ENCODE peak calls at places on chromosome 2, in nine cellular contexts. One of them, this sample, is unnamed.
A peak's percentile ranks its signal among the peaks of the same experiment; 100 is the strongest.

GRCh38 chr2:28647682-28648081 is 103.9 kb upstream of the PPP1CB start:
- DNase-seq in hepatocyte: no peak
- DNase-seq in left ventricle myocardium inferior: no peak
- DNase-seq in fibroblast of lung: no peak
- DNase-seq in SK-N-SH: no peak
- DNase-seq in spleen: no peak
- DNase-seq in psoas muscle: no peak
- DNase-seq in cardiac muscle cell: no peak
- DNase-seq in heart left ventricle: no peak
- DNase-seq in this sample: no peak

GRCh38 chr2:236252521-236252920 is 11.7 kb downstream of the ASB18 start:
- DNase-seq in cardiac muscle cell: no peak
- DNase-seq in SK-N-SH: no peak
- DNase-seq in fibroblast of lung: no peak
- DNase-seq in heart left ventricle: no peak
- DNase-seq in spleen: no peak
- DNase-seq in hepatocyte: no peak
- DNase-seq in psoas muscle: no peak
- DNase-seq in left ventricle myocardium inferior: no peak
- DNase-seq in this sample: no peak

GRCh38 chr2:165467921-165468320 is 1.6 kb upstream of the CSRNP3 start:
- DNase-seq in heart left ventricle: no peak
- DNase-seq in cardiac muscle cell: no peak
- DNase-seq in left ventricle myocardium inferior: no peak
- DNase-seq in fibroblast of lung: no peak
- DNase-seq in SK-N-SH: no peak
- DNase-seq in psoas muscle: no peak
- DNase-seq in hepatocyte: no peak
- DNase-seq in spleen: no peak
- DNase-seq in this sample: no peak

GRCh38 chr2:120442541-120442922 is 96.6 kb downstream of the INHBB start:
- DNase-seq in hepatocyte: no peak
- DNase-seq in psoas muscle: no peak
- DNase-seq in heart left ventricle: no peak
- DNase-seq in spleen: no peak
- DNase-seq in left ventricle myocardium inferior: no peak
- DNase-seq in cardiac muscle cell: no peak
- DNase-seq in fibroblast of lung: no peak
- DNase-seq in SK-N-SH: no peak
- DNase-seq in this sample: no peak

GRCh38 chr2:44170337-44170736 is 1.7 kb downstream of the PPM1B start:
- DNase-seq in left ventricle myocardium inferior: no peak
- DNase-seq in SK-N-SH: no peak
- DNase-seq in psoas muscle: no peak
- DNase-seq in hepatocyte: peak; percentile 25
- DNase-seq in cardiac muscle cell: peak; percentile 54
- DNase-seq in heart left ventricle: no peak
- DNase-seq in fibroblast of lung: peak; percentile 45
- DNase-seq in spleen: no peak
- DNase-seq in this sample: no peak

GRCh38 chr2:190340369-190340768 is 3.0 kb upstream of the INPP1 start:
- DNase-seq in spleen: no peak
- DNase-seq in cardiac muscle cell: no peak
- DNase-seq in psoas muscle: no peak
- DNase-seq in hepatocyte: no peak
- DNase-seq in SK-N-SH: no peak
- DNase-seq in fibroblast of lung: peak; percentile 21
- DNase-seq in left ventricle myocardium inferior: no peak
- DNase-seq in heart left ventricle: no peak
- DNase-seq in this sample: peak; percentile 42

GRCh38 chr2:175203621-175204496 is 22.3 kb upstream of the ATP5MC3 start:
- DNase-seq in hepatocyte: peak; percentile 79
- DNase-seq in spleen: peak; percentile 76
- DNase-seq in heart left ventricle: no peak
- DNase-seq in left ventricle myocardium inferior: no peak
- DNase-seq in fibroblast of lung: peak; percentile 35
- DNase-seq in psoas muscle: peak; percentile 17
- DNase-seq in cardiac muscle cell: peak; percentile 63
- DNase-seq in SK-N-SH: peak; percentile 56
- DNase-seq in this sample: peak; percentile 57

GRCh38 chr2:120204022-120204405 is 19.2 kb downstream of the TMEM185B start:
- DNase-seq in cardiac muscle cell: no peak
- DNase-seq in spleen: no peak
- DNase-seq in fibroblast of lung: no peak
- DNase-seq in SK-N-SH: no peak
- DNase-seq in psoas muscle: no peak
- DNase-seq in heart left ventricle: no peak
- DNase-seq in left ventricle myocardium inferior: no peak
- DNase-seq in hepatocyte: no peak
- DNase-seq in this sample: no peak

GRCh38 chr2:136107238-136108033 is 10.5 kb downstream of the CXCR4 start:
- DNase-seq in heart left ventricle: no peak
- DNase-seq in hepatocyte: no peak
- DNase-seq in fibroblast of lung: no peak
- DNase-seq in psoas muscle: no peak
- DNase-seq in left ventricle myocardium inferior: no peak
- DNase-seq in spleen: no peak
- DNase-seq in cardiac muscle cell: no peak
- DNase-seq in SK-N-SH: no peak
- DNase-seq in this sample: no peak

GRCh38 chr2:30346475-30347169 is 100.4 kb upstream of the LCLAT1 start:
- DNase-seq in left ventricle myocardium inferior: peak; percentile 84
- DNase-seq in fibroblast of lung: peak; percentile 38
- DNase-seq in hepatocyte: peak; percentile 26
- DNase-seq in cardiac muscle cell: peak; percentile 40
- DNase-seq in SK-N-SH: no peak
- DNase-seq in heart left ventricle: peak; percentile 85
- DNase-seq in psoas muscle: peak; percentile 56
- DNase-seq in spleen: no peak
- DNase-seq in this sample: no peak

GRCh38 chr2:118221952-118222594 is 133.8 kb downstream of the INSIG2 start:
- DNase-seq in left ventricle myocardium inferior: no peak
- DNase-seq in SK-N-SH: peak; percentile 72
- DNase-seq in cardiac muscle cell: peak; percentile 83
- DNase-seq in fibroblast of lung: peak; percentile 74
- DNase-seq in psoas muscle: no peak
- DNase-seq in hepatocyte: peak; percentile 86
- DNase-seq in spleen: no peak
- DNase-seq in heart left ventricle: no peak
- DNase-seq in this sample: peak; percentile 78

GRCh38 chr2:54470241-54470938 is 14.3 kb downstream of the SPTBN1 start:
- DNase-seq in spleen: no peak
- DNase-seq in fibroblast of lung: peak; percentile 87
- DNase-seq in hepatocyte: peak; percentile 30
- DNase-seq in heart left ventricle: no peak
- DNase-seq in SK-N-SH: no peak
- DNase-seq in psoas muscle: no peak
- DNase-seq in left ventricle myocardium inferior: no peak
- DNase-seq in cardiac muscle cell: peak; percentile 88
- DNase-seq in this sample: no peak

GRCh38 chr2:169735623-169736022 is 2.0 kb downstream of the KLHL23 start:
- DNase-seq in hepatocyte: no peak
- DNase-seq in left ventricle myocardium inferior: no peak
- DNase-seq in SK-N-SH: no peak
- DNase-seq in psoas muscle: no peak
- DNase-seq in spleen: no peak
- DNase-seq in heart left ventricle: no peak
- DNase-seq in fibroblast of lung: no peak
- DNase-seq in cardiac muscle cell: no peak
- DNase-seq in this sample: no peak

GRCh38 chr2:169732583-169733358 is 861 bp upstream of the KLHL23 start:
- DNase-seq in heart left ventricle: no peak
- DNase-seq in spleen: no peak
- DNase-seq in left ventricle myocardium inferior: no peak
- DNase-seq in psoas muscle: no peak
- DNase-seq in fibroblast of lung: no peak
- DNase-seq in cardiac muscle cell: no peak
- DNase-seq in SK-N-SH: peak; percentile 39
- DNase-seq in hepatocyte: no peak
- DNase-seq in this sample: no peak

GRCh38 chr2:169732075-169732474 is 1.6 kb upstream of the KLHL23 start:
- DNase-seq in spleen: no peak
- DNase-seq in left ventricle myocardium inferior: no peak
- DNase-seq in heart left ventricle: no peak
- DNase-seq in psoas muscle: no peak
- DNase-seq in cardiac muscle cell: no peak
- DNase-seq in fibroblast of lung: no peak
- DNase-seq in SK-N-SH: no peak
- DNase-seq in hepatocyte: no peak
- DNase-seq in this sample: no peak

GRCh38 chr2:169736902-169737301 is 3.3 kb downstream of the KLHL23 start:
- DNase-seq in psoas muscle: no peak
- DNase-seq in fibroblast of lung: no peak
- DNase-seq in hepatocyte: no peak
- DNase-seq in SK-N-SH: no peak
- DNase-seq in left ventricle myocardium inferior: no peak
- DNase-seq in spleen: no peak
- DNase-seq in heart left ventricle: no peak
- DNase-seq in cardiac muscle cell: no peak
- DNase-seq in this sample: peak; percentile 24

GRCh38 chr2:169734172-169734847 is 678 bp downstream of the KLHL23 start:
- DNase-seq in hepatocyte: peak; percentile 62
- DNase-seq in fibroblast of lung: peak; percentile 12
- DNase-seq in heart left ventricle: no peak
- DNase-seq in left ventricle myocardium inferior: no peak
- DNase-seq in cardiac muscle cell: peak; percentile 14
- DNase-seq in SK-N-SH: peak; percentile 83
- DNase-seq in spleen: no peak
- DNase-seq in psoas muscle: peak; percentile 27
- DNase-seq in this sample: no peak
- H3K27ac ChIP-seq in hepatocyte: peak overlapping the region; percentile 60
- H3K27ac ChIP-seq in fibroblast of lung: peak overlapping the region; percentile 5
- H3K27ac ChIP-seq in heart left ventricle: peak overlapping the region; percentile 72
- H3K27ac ChIP-seq in left ventricle myocardium inferior: peak overlapping the region; percentile 75
- H3K27ac ChIP-seq in cardiac muscle cell: peak overlapping the region; percentile 73
- H3K27ac ChIP-seq in SK-N-SH: peak overlapping the region; percentile 86
- H3K27ac ChIP-seq in spleen: no peak overlapping the region
- H3K27ac ChIP-seq in psoas muscle: peak overlapping the region; percentile 13
- H3K27ac ChIP-seq in this sample: no peak overlapping the region

GRCh38 chr2:39522518-39522877 is 85.4 kb upstream of the MAP4K3 start:
- DNase-seq in spleen: no peak
- DNase-seq in psoas muscle: no peak
- DNase-seq in hepatocyte: no peak
- DNase-seq in left ventricle myocardium inferior: no peak
- DNase-seq in SK-N-SH: no peak
- DNase-seq in heart left ventricle: no peak
- DNase-seq in fibroblast of lung: no peak
- DNase-seq in cardiac muscle cell: no peak
- DNase-seq in this sample: no peak
- TF ChIP-seq CTCF in spleen: no peak
- TF ChIP-seq CTCF in psoas muscle: no peak
- TF ChIP-seq CTCF in hepatocyte: no peak
- TF ChIP-seq CTCF in left ventricle myocardium inferior: no peak
- TF ChIP-seq CTCF in SK-N-SH: no peak
- TF ChIP-seq CTCF in heart left ventricle: no peak
- TF ChIP-seq CTCF in fibroblast of lung: no peak
- TF ChIP-seq CTCF in cardiac muscle cell: no peak
- TF ChIP-seq CTCF in this sample: no peak

GRCh38 chr2:161147856-161148255 is 12.4 kb upstream of the TANK start:
- DNase-seq in hepatocyte: no peak
- DNase-seq in spleen: no peak
- DNase-seq in SK-N-SH: no peak
- DNase-seq in psoas muscle: no peak
- DNase-seq in cardiac muscle cell: no peak
- DNase-seq in left ventricle myocardium inferior: no peak
- DNase-seq in heart left ventricle: no peak
- DNase-seq in fibroblast of lung: no peak
- DNase-seq in this sample: no peak
- H3K36me3 ChIP-seq in hepatocyte: no peaks in the 10 kb centered on the region
- H3K36me3 ChIP-seq in spleen: peaks cover 56% of the 10 kb centered on the region
- H3K36me3 ChIP-seq in SK-N-SH: peaks cover 4% of the 10 kb centered on the region
- H3K36me3 ChIP-seq in psoas muscle: no peaks in the 10 kb centered on the region
- H3K36me3 ChIP-seq in cardiac muscle cell: no peaks in the 10 kb centered on the region
- H3K36me3 ChIP-seq in left ventricle myocardium inferior: no peaks in the 10 kb centered on the region
- H3K36me3 ChIP-seq in heart left ventricle: no peaks in the 10 kb centered on the region
- H3K36me3 ChIP-seq in fibroblast of lung: no peaks in the 10 kb centered on the region
- H3K36me3 ChIP-seq in this sample: no peaks in the 10 kb centered on the region

GRCh38 chr2:10332402-10333246 is 29.9 kb downstream of the HPCAL1 start:
- DNase-seq in spleen: no peak
- DNase-seq in SK-N-SH: no peak
- DNase-seq in heart left ventricle: no peak
- DNase-seq in psoas muscle: no peak
- DNase-seq in cardiac muscle cell: no peak
- DNase-seq in hepatocyte: no peak
- DNase-seq in left ventricle myocardium inferior: no peak
- DNase-seq in fibroblast of lung: no peak
- DNase-seq in this sample: peak; percentile 21

GRCh38 chr2:10331702-10332401 is 29.1 kb downstream of the HPCAL1 start:
- DNase-seq in psoas muscle: no peak
- DNase-seq in left ventricle myocardium inferior: no peak
- DNase-seq in cardiac muscle cell: no peak
- DNase-seq in fibroblast of lung: no peak
- DNase-seq in hepatocyte: peak; percentile 32
- DNase-seq in spleen: peak; percentile 85
- DNase-seq in heart left ventricle: no peak
- DNase-seq in SK-N-SH: no peak
- DNase-seq in this sample: no peak

GRCh38 chr2:10330700-10331032 is 28.0 kb downstream of the HPCAL1 start:
- DNase-seq in left ventricle myocardium inferior: no peak
- DNase-seq in heart left ventricle: no peak
- DNase-seq in fibroblast of lung: no peak
- DNase-seq in cardiac muscle cell: no peak
- DNase-seq in spleen: no peak
- DNase-seq in psoas muscle: no peak
- DNase-seq in SK-N-SH: no peak
- DNase-seq in hepatocyte: no peak
- DNase-seq in this sample: no peak

GRCh38 chr2:10329880-10330699 is 27.4 kb downstream of the HPCAL1 start:
- DNase-seq in left ventricle myocardium inferior: no peak
- DNase-seq in fibroblast of lung: peak; percentile 87
- DNase-seq in cardiac muscle cell: peak; percentile 33
- DNase-seq in hepatocyte: peak; percentile 74
- DNase-seq in psoas muscle: no peak
- DNase-seq in SK-N-SH: no peak
- DNase-seq in heart left ventricle: no peak
- DNase-seq in spleen: no peak
- DNase-seq in this sample: peak; percentile 55

GRCh38 chr2:10331033-10331701 is 28.5 kb downstream of the HPCAL1 start:
- DNase-seq in SK-N-SH: no peak
- DNase-seq in spleen: peak; percentile 94
- DNase-seq in heart left ventricle: peak; percentile 84
- DNase-seq in hepatocyte: peak; percentile 51
- DNase-seq in left ventricle myocardium inferior: peak; percentile 72
- DNase-seq in fibroblast of lung: peak; percentile 66
- DNase-seq in psoas muscle: peak; percentile 66
- DNase-seq in cardiac muscle cell: peak; percentile 27
- DNase-seq in this sample: no peak
- H3K27ac ChIP-seq in SK-N-SH: no peak overlapping the region
- H3K27ac ChIP-seq in spleen: peak overlapping the region; percentile 76
- H3K27ac ChIP-seq in heart left ventricle: peak overlapping the region; percentile 61
- H3K27ac ChIP-seq in hepatocyte: no peak overlapping the region
- H3K27ac ChIP-seq in left ventricle myocardium inferior: peak overlapping the region; percentile 83
- H3K27ac ChIP-seq in fibroblast of lung: no peak overlapping the region
- H3K27ac ChIP-seq in psoas muscle: no peak overlapping the region
- H3K27ac ChIP-seq in cardiac muscle cell: no peak overlapping the region
- H3K27ac ChIP-seq in this sample: no peak overlapping the region

DNA sequence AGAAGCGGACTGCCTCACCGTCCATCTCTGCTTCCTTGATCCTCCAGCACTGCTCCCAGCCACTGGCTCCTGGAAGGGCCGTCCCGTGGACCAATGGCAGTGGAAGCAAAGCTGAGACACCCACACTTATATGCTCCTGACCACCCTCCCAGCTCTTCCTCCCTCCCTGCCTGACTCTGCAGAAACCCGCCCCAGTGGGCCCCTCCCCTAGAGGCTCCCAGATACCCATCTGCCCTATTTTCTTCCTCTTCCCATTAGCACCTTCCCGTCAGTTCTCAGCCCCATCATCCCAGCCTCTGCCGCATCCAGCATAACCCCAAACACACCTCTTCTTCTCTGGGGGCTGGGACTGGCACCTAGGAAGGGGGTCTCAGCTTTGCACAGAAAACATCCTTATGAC is at the start of gene CLEC4F:
- DNase-seq in fibroblast of lung: no peak
- DNase-seq in cardiac muscle cell: no peak
- DNase-seq in spleen: no peak
- DNase-seq in left ventricle myocardium inferior: no peak
- DNase-seq in heart left ventricle: no peak
- DNase-seq in psoas muscle: no peak
- DNase-seq in hepatocyte: no peak
- DNase-seq in SK-N-SH: no peak
- DNase-seq in this sample: no peak
- TF ChIP-seq CTCF in fibroblast of lung: no peak
- TF ChIP-seq CTCF in cardiac muscle cell: no peak
- TF ChIP-seq CTCF in spleen: no peak
- TF ChIP-seq CTCF in left ventricle myocardium inferior: no peak
- TF ChIP-seq CTCF in heart left ventricle: no peak
- TF ChIP-seq CTCF in psoas muscle: no peak
- TF ChIP-seq CTCF in hepatocyte: no peak
- TF ChIP-seq CTCF in SK-N-SH: no peak
- TF ChIP-seq CTCF in this sample: no peak

This sample was measured in brain microvascular endothelial cell.